ENCODE peak calls at places on chromosomes 13 and 19, in four cellular contexts. Y is CD4-positive, CD25-positive, alpha-beta regulatory T cell; K is dorsolateral prefrontal cortex; M is epithelial cell of prostate. V is an unnamed sample.

GRCh38 chr19:2575734-2576481 is 100.0 kb downstream of the GADD45B start:
- DNase-seq in K (no peak), Y (no peak), M (no peak), V (no peak)

GRCh38 chr13:110653851-110654250 is 38.5 kb downstream of the NAXD start:
- DNase-seq in K (no peak), Y (no peak), M (no peak), V (no peak)

GRCh38 chr13:107992542-107992941 is 222.8 kb downstream of the LIG4 start:
- DNase-seq in M (no peak), Y (no peak), K (no peak), V (no peak)

GRCh38 chr13:80083516-80084085 is 257.3 kb downstream of the SPRY2 start:
- DNase-seq in M (no peak), K (no peak), Y (no peak), V (no peak)

GRCh38 chr13:93173656-93174055 is 53.0 kb upstream of the GPC6 start:
- DNase-seq in Y (no peak), M (no peak), K (no peak), V (no peak)

GRCh38 chr19:17524651-17525050 is 13.2 kb downstream of the PGLS start:
- DNase-seq in M (no peak), Y (no peak), K (no peak), V (no peak)

GRCh38 chr13:74839656-74840055 is 642.3 kb downstream of the TBC1D4 start:
- DNase-seq in K (no peak), M (no peak), Y (no peak), V (peak; percentile 2)

GRCh38 chr19:5956728-5957127 is 21.2 kb downstream of the RANBP3 start:
- DNase-seq in M (no peak), K (no peak), Y (no peak), V (no peak)

GRCh38 chr13:47679391-47679790 is 321.7 kb downstream of the SUCLA2 start:
- DNase-seq in K (no peak), Y (no peak), M (no peak), V (peak; percentile 6)

GRCh38 chr19:14563590-14563926 is 8.3 kb downstream of the NDUFB7 start:
- DNase-seq in M (no peak), K (no peak), Y (no peak), V (no peak)

GRCh38 chr19:4823577-4823976 is 7.9 kb downstream of the TICAM1 start:
- DNase-seq in M (no peak), Y (no peak), K (no peak), V (no peak)

GRCh38 chr19:4816388-4817165 is 14.9 kb downstream of the TICAM1 start:
- DNase-seq in M (no peak), Y (no peak), K (no peak), V (no peak)

GRCh38 chr19:4817467-4818277 is 13.8 kb downstream of the TICAM1 start:
- DNase-seq in M (no peak), Y (no peak), K (no peak), V (no peak)

GRCh38 chr19:4815426-4816387 is 15.8 kb downstream of the TICAM1 start:
- DNase-seq in K (peak; percentile 91), Y (peak; percentile 84), M (no peak), V (peak; percentile 98)

GRCh38 chr19:4821265-4821664 is 10.2 kb downstream of the TICAM1 start:
- DNase-seq in K (no peak), M (no peak), Y (no peak), V (no peak)
- H3K27ac ChIP-seq in K (no peak overlapping the region), M (no peak overlapping the region), Y (no peak overlapping the region), V (no peak overlapping the region)

GRCh38 chr19:15644816-15645215 is 4.1 kb downstream of the CYP4F3 start:
- DNase-seq in Y (no peak), K (no peak), M (no peak), V (no peak)
- H3K27ac ChIP-seq in Y (no peak overlapping the region), K (no peak overlapping the region), M (no peak overlapping the region), V (no peak overlapping the region)

DNA sequence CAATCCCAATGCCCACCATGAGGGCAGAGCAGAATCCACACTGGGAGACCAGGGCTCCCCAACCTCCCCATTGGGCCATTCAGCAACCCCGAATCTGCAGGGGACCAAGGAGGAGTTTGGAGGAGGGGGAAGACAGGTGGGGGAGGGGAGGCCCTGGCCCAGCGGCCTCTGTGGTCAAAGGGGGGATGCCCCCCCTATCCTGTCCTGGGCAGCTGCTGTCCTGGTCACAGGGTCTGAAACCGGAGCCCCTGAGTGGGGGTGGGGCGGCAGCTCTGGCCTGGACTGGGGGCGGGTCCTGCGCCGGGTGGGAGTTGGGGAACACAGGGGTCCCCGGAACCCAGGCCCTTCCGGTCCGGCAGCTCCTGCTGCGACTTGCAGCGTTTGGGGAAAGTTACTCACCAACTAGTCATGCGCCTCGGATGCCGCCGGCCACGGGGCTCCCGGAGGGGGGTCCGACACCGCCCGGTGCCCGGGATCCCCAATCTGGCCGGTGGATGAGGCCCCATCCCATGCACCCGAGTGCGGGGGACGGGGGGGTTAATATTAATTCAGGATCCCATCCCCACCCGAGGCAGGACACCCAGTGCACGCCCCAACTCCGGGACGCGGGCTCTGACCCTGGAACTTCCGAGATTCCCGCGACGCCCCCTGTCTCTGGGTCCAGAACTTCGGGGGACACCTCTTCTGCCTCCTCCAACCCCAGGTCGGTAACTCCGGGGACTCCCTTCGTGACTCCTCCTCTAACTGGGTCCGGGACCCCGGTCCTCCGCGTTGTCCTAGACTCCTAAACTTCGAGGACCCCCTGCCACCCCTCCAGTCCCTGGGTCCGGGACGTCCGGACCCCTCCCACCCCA is 868 bp downstream of the HOMER3 start:
- DNase-seq in M (no peak), Y (no peak), K (peak; percentile 48), V (peak; percentile 84)
- H3K27ac ChIP-seq in M (peak overlapping the region; percentile 83), Y (no peak overlapping the region), K (no peak overlapping the region), V (peak overlapping the region; percentile 89)

DNA sequence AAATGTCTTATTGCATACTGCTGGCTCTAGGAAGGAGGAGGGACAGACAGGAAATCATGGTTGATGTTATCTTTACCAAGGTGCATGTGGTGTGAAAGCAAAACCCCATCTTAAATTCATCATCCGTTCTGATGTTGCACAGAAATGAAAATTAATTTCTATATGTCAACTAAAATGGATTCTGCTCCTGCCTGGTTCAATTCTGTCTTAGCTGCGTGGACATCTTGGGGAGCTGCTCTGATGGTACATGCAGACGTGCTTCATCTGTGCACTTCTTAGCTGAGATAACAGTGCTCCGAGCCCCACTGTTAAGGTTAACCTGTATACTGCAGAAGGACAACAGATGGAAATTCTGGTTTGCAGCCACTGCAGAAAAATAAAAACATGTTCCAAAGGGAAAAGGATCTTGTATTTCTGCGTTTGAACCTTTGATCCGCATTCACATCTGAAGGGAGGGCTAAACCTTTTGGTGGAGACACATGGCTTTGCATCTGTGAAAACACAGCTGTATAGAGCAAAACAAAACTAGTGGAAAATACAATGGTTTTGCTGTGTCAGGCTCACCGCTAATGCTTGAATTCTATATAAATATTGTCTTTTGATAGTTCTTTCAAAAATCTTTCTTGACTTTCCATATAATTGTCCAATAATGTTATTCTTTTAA is 155.7 kb downstream of the TM9SF2 start:
- DNase-seq in Y (peak; percentile 89), K (no peak), M (no peak), V (no peak)
- H3K27ac ChIP-seq in Y (peak overlapping the region; percentile 87), K (no peak overlapping the region), M (no peak overlapping the region), V (no peak overlapping the region)

GRCh38 chr13:31208554-31209122 is 8.9 kb downstream of the B3GLCT start:
- DNase-seq in K (no peak), Y (no peak), M (no peak), V (no peak)
- H3K27ac ChIP-seq in K (peak overlapping the region; percentile 38), Y (no peak overlapping the region), M (no peak overlapping the region), V (no peak overlapping the region)

V was measured in RWPE1.